ENCODE peak calls at places on chromosomes 11 and 22, in eight cellular contexts. J is memory B cell; B is fibroblast of the aortic adventitia; Z is activated T-helper 1 cell treated with anti-CD3 and anti-CD28 coated beads, Interleukin-12 subunit alpha, Interleukin-12 subunit beta, Interleukin-2, Interleukin-4 antibody, amounts not matched to agents 30 ng/mL and 10 ng/mL and 1 ng/mL, durations not matched to agents 14 hours and 24 hours and 36 hours; Y is astrocyte of the spinal cord; F is activated T-helper 9 cell treated with anti-CD3 and anti-CD28 coated beads, Interleukin-2, amount 50 U/mL, for 16 hours; U is spleen; S is osteocyte. P is an unnamed sample.

GRCh38 chr11:94815705-94816344 is 47.7 kb downstream of the AMOTL1 start:
- DNase-seq in J (no peak), B (no peak), Z (no peak), Y (peak), F (no peak), U (no peak), S (no peak), P (no peak)

GRCh38 chr11:5040876-5041275 is 5.5 kb upstream of the OR52J3 start:
- DNase-seq in J (no peak), B (no peak), Z (no peak), Y (no peak), F (no peak), U (no peak), S (no peak), P (no peak)

GRCh38 chr11:126585388-126586302 is 230.2 kb downstream of the ST3GAL4 start:
- DNase-seq in J (no peak), B (peak), Z (no peak), Y (peak), F (no peak), U (peak), S (peak), P (no peak)

GRCh38 chr22:26174280-26174679 is 5.0 kb downstream of the SEZ6L start:
- DNase-seq in J (no peak), B (no peak), Z (no peak), Y (no peak), F (no peak), U (no peak), S (no peak), P (no peak)

GRCh38 chr11:36131719-36132349 is 157.4 kb downstream of the COMMD9 start:
- DNase-seq in J (no peak), B (peak), Z (no peak), Y (peak), F (no peak), U (no peak), S (no peak), P (no peak)

GRCh38 chr11:10114593-10115404 is 179.2 kb downstream of the SBF2 start:
- DNase-seq in J (no peak), B (no peak), Z (no peak), Y (peak), F (no peak), U (no peak), S (no peak), P (no peak)

GRCh38 chr22:23402275-23403151 is 177.6 kb downstream of the IGLL1 start:
- DNase-seq in J (peak), B (no peak), Z (peak), Y (peak), F (peak), U (peak), S (no peak), P (no peak)

GRCh38 chr11:5690736-5691135 is 1.1 kb downstream of the TRIM22 start:
- DNase-seq in J (no peak), B (peak), Z (no peak), Y (peak), F (no peak), U (no peak), S (no peak), P (no peak)

GRCh38 chr22:45319319-45319675 is 9.6 kb downstream of the FAM118A start:
- DNase-seq in J (no peak), B (peak), Z (no peak), Y (peak), F (no peak), U (no peak), S (no peak), P (no peak)

GRCh38 chr11:20611445-20611844 is 12.0 kb downstream of the SLC6A5 start:
- DNase-seq in J (no peak), B (no peak), Z (no peak), Y (no peak), F (no peak), U (no peak), S (no peak), P (no peak)

GRCh38 chr22:44293034-44293433 is 19.7 kb downstream of the SHISAL1 start:
- DNase-seq in J (no peak), B (no peak), Z (no peak), Y (no peak), F (no peak), U (no peak), S (no peak), P (no peak)

GRCh38 chr11:19344661-19345518 is 104.1 kb upstream of the E2F8 start:
- DNase-seq in J (peak), B (peak), Z (no peak), Y (peak), F (no peak), U (peak), S (no peak), P (no peak)

GRCh38 chr11:115759622-115760527 is 255.7 kb upstream of the CADM1 start:
- DNase-seq in J (no peak), B (no peak), Z (no peak), Y (peak), F (no peak), U (no peak), S (no peak), P (no peak)

GRCh38 chr22:46515208-46516111 is 22.0 kb downstream of the CELSR1 start:
- DNase-seq in J (no peak), B (peak), Z (no peak), Y (peak), F (no peak), U (no peak), S (no peak), P (no peak)

GRCh38 chr22:25281675-25282345 is 62.4 kb downstream of the CRYBB2 start:
- DNase-seq in J (peak), B (no peak), Z (no peak), Y (no peak), F (no peak), U (no peak), S (no peak), P (no peak)

GRCh38 chr11:113384551-113384950 is 3.0 kb upstream of the ANKK1 start:
- DNase-seq in J (no peak), B (peak), Z (no peak), Y (peak), F (no peak), U (no peak), S (no peak), P (no peak)

GRCh38 chr11:133681901-133682300 is 149.6 kb upstream of the OPCML start:
- DNase-seq in J (no peak), B (no peak), Z (no peak), Y (no peak), F (no peak), U (no peak), S (no peak), P (no peak)

GRCh38 chr11:33701831-33702230 is 1.2 kb upstream of the C11orf91 start:
- DNase-seq in J (no peak), B (peak), Z (no peak), Y (peak), F (no peak), U (no peak), S (no peak), P (no peak)

GRCh38 chr22:19659805-19660345 is 54.4 kb upstream of the SEPTIN5 start:
- DNase-seq in J (no peak), B (no peak), Z (no peak), Y (no peak), F (no peak), U (no peak), S (peak), P (no peak)

P was measured in activated CD4-positive, alpha-beta T cell treated with anti-CD3 and anti-CD28 coated beads, Interleukin-2, amount 50 U/mL, for 24 hours.